ENCODE peak calls at places on chromosomes 12 and 14, in eight cellular contexts. W, R, O, Q, T, S, U and L are unnamed samples.
A peak's percentile ranks its signal among the peaks of the same experiment; 100 is the strongest.

GRCh38 chr12:69527506-69528272 is 57.5 kb downstream of the FRS2 start:
- DNase-seq in T (no peak), R (no peak), O (no peak), S (no peak), U (no peak), Q (no peak), W (no peak), L (no peak)

GRCh38 chr12:53381739-53382630 is 2.0 kb downstream of the SP1 start:
- DNase-seq in R (no peak), U (peak; percentile 45), O (peak; percentile 73), W (peak; percentile 74), S (peak; percentile 60), Q (no peak), T (no peak), L (no peak)

GRCh38 chr12:93706387-93706786 is 29.2 kb downstream of the CRADD start:
- DNase-seq in Q (no peak), T (no peak), O (no peak), R (no peak), U (no peak), W (no peak), S (no peak), L (no peak)

GRCh38 chr14:82604819-82605218 is 1071.2 kb upstream of the SEL1L start:
- DNase-seq in Q (no peak), O (no peak), W (no peak), T (no peak), S (no peak), U (no peak), R (no peak), L (no peak)

GRCh38 chr14:35403085-35403396 is 1.5 kb downstream of the NFKBIA start:
- DNase-seq in S (no peak), O (no peak), U (no peak), Q (no peak), R (no peak), W (peak; percentile 50), T (no peak), L (no peak)

GRCh38 chr12:116864371-116865160 is 16.7 kb downstream of the HRK start:
- DNase-seq in W (no peak), O (no peak), Q (no peak), S (no peak), R (no peak), U (no peak), T (no peak), L (no peak)

GRCh38 chr12:69569236-69569635 is 16.0 kb upstream of the CCT2 start:
- DNase-seq in W (no peak), S (no peak), T (no peak), Q (no peak), R (no peak), O (no peak), U (no peak), L (no peak)

GRCh38 chr12:131831635-131832041 is 3.4 kb downstream of the MMP17 start:
- DNase-seq in U (no peak), Q (peak; percentile 43), O (no peak), W (no peak), T (no peak), R (no peak), S (no peak), L (no peak)

GRCh38 chr12:8146416-8146771 is 10.4 kb upstream of the ZNF705A start:
- DNase-seq in S (no peak), R (no peak), O (no peak), W (no peak), U (no peak), Q (no peak), T (no peak), L (no peak)